ENCODE peak calls at places on chromosome 3, in ten cellular contexts. One of them, this sample, is unnamed.

GRCh38 chr3:56131976-56132590 is 336.2 kb downstream of the ERC2 start:
- DNase-seq in activated T-helper 1 cell treated with anti-CD3 and anti-CD28 coated beads, Interleukin-12 subunit alpha, Interleukin-12 subunit beta, Interleukin-2, Interleukin-4 antibody, amounts not matched to agents 30 ng/mL and 10 ng/mL and 1 ng/mL, durations not matched to agents 14 hours and 24 hours and 36 hours: no peak
- DNase-seq in PC-3: peak
- DNase-seq in adrenal gland: peak
- DNase-seq in H1: no peak
- DNase-seq in stimulated activated CD4-positive, alpha-beta T cell treated with anti-CD3 and anti-CD28 coated beads, TNF-alpha, amount 100 ng/mL, for 4 hours: no peak
- DNase-seq in sciatic nerve: no peak
- DNase-seq in retinal pigment epithelial cell: peak
- DNase-seq in suprapubic skin: no peak
- DNase-seq in heart left ventricle: peak
- DNase-seq in this sample: no peak

GRCh38 chr3:56321383-56321782 is 146.9 kb downstream of the ERC2 start:
- DNase-seq in activated T-helper 1 cell treated with anti-CD3 and anti-CD28 coated beads, Interleukin-12 subunit alpha, Interleukin-12 subunit beta, Interleukin-2, Interleukin-4 antibody, amounts not matched to agents 30 ng/mL and 10 ng/mL and 1 ng/mL, durations not matched to agents 14 hours and 24 hours and 36 hours: no peak
- DNase-seq in PC-3: no peak
- DNase-seq in adrenal gland: no peak
- DNase-seq in H1: no peak
- DNase-seq in stimulated activated CD4-positive, alpha-beta T cell treated with anti-CD3 and anti-CD28 coated beads, TNF-alpha, amount 100 ng/mL, for 4 hours: no peak
- DNase-seq in sciatic nerve: no peak
- DNase-seq in retinal pigment epithelial cell: no peak
- DNase-seq in suprapubic skin: no peak
- DNase-seq in heart left ventricle: no peak
- DNase-seq in this sample: no peak

GRCh38 chr3:23240386-23240785 is 37.3 kb downstream of the UBE2E2 start:
- DNase-seq in activated T-helper 1 cell treated with anti-CD3 and anti-CD28 coated beads, Interleukin-12 subunit alpha, Interleukin-12 subunit beta, Interleukin-2, Interleukin-4 antibody, amounts not matched to agents 30 ng/mL and 10 ng/mL and 1 ng/mL, durations not matched to agents 14 hours and 24 hours and 36 hours: no peak
- DNase-seq in PC-3: no peak
- DNase-seq in adrenal gland: no peak
- DNase-seq in H1: no peak
- DNase-seq in stimulated activated CD4-positive, alpha-beta T cell treated with anti-CD3 and anti-CD28 coated beads, TNF-alpha, amount 100 ng/mL, for 4 hours: no peak
- DNase-seq in sciatic nerve: no peak
- DNase-seq in retinal pigment epithelial cell: no peak
- DNase-seq in suprapubic skin: no peak
- DNase-seq in heart left ventricle: no peak
- DNase-seq in this sample: no peak

GRCh38 chr3:47193871-47194859 is 30.3 kb upstream of the SETD2 start:
- DNase-seq in activated T-helper 1 cell treated with anti-CD3 and anti-CD28 coated beads, Interleukin-12 subunit alpha, Interleukin-12 subunit beta, Interleukin-2, Interleukin-4 antibody, amounts not matched to agents 30 ng/mL and 10 ng/mL and 1 ng/mL, durations not matched to agents 14 hours and 24 hours and 36 hours: no peak
- DNase-seq in PC-3: no peak
- DNase-seq in adrenal gland: no peak
- DNase-seq in H1: no peak
- DNase-seq in stimulated activated CD4-positive, alpha-beta T cell treated with anti-CD3 and anti-CD28 coated beads, TNF-alpha, amount 100 ng/mL, for 4 hours: no peak
- DNase-seq in sciatic nerve: no peak
- DNase-seq in retinal pigment epithelial cell: peak
- DNase-seq in suprapubic skin: no peak
- DNase-seq in heart left ventricle: no peak
- DNase-seq in this sample: no peak

GRCh38 chr3:169100616-169101015 is 562.9 kb downstream of the MECOM start:
- DNase-seq in activated T-helper 1 cell treated with anti-CD3 and anti-CD28 coated beads, Interleukin-12 subunit alpha, Interleukin-12 subunit beta, Interleukin-2, Interleukin-4 antibody, amounts not matched to agents 30 ng/mL and 10 ng/mL and 1 ng/mL, durations not matched to agents 14 hours and 24 hours and 36 hours: no peak
- DNase-seq in PC-3: no peak
- DNase-seq in adrenal gland: no peak
- DNase-seq in H1: no peak
- DNase-seq in stimulated activated CD4-positive, alpha-beta T cell treated with anti-CD3 and anti-CD28 coated beads, TNF-alpha, amount 100 ng/mL, for 4 hours: no peak
- DNase-seq in sciatic nerve: no peak
- DNase-seq in retinal pigment epithelial cell: no peak
- DNase-seq in suprapubic skin: no peak
- DNase-seq in heart left ventricle: no peak
- DNase-seq in this sample: no peak

GRCh38 chr3:187809979-187810568 is 64.8 kb upstream of the BCL6 start:
- DNase-seq in activated T-helper 1 cell treated with anti-CD3 and anti-CD28 coated beads, Interleukin-12 subunit alpha, Interleukin-12 subunit beta, Interleukin-2, Interleukin-4 antibody, amounts not matched to agents 30 ng/mL and 10 ng/mL and 1 ng/mL, durations not matched to agents 14 hours and 24 hours and 36 hours: no peak
- DNase-seq in PC-3: no peak
- DNase-seq in adrenal gland: no peak
- DNase-seq in H1: no peak
- DNase-seq in stimulated activated CD4-positive, alpha-beta T cell treated with anti-CD3 and anti-CD28 coated beads, TNF-alpha, amount 100 ng/mL, for 4 hours: no peak
- DNase-seq in sciatic nerve: no peak
- DNase-seq in retinal pigment epithelial cell: no peak
- DNase-seq in suprapubic skin: no peak
- DNase-seq in heart left ventricle: no peak
- DNase-seq in this sample: no peak

GRCh38 chr3:127011270-127011992 is 28.5 kb downstream of the PLXNA1 start:
- DNase-seq in activated T-helper 1 cell treated with anti-CD3 and anti-CD28 coated beads, Interleukin-12 subunit alpha, Interleukin-12 subunit beta, Interleukin-2, Interleukin-4 antibody, amounts not matched to agents 30 ng/mL and 10 ng/mL and 1 ng/mL, durations not matched to agents 14 hours and 24 hours and 36 hours: no peak
- DNase-seq in PC-3: no peak
- DNase-seq in adrenal gland: no peak
- DNase-seq in H1: no peak
- DNase-seq in stimulated activated CD4-positive, alpha-beta T cell treated with anti-CD3 and anti-CD28 coated beads, TNF-alpha, amount 100 ng/mL, for 4 hours: no peak
- DNase-seq in sciatic nerve: no peak
- DNase-seq in retinal pigment epithelial cell: no peak
- DNase-seq in suprapubic skin: no peak
- DNase-seq in heart left ventricle: peak
- DNase-seq in this sample: no peak

GRCh38 chr3:109687626-109688025 is 350.3 kb upstream of the DPPA4 start:
- DNase-seq in activated T-helper 1 cell treated with anti-CD3 and anti-CD28 coated beads, Interleukin-12 subunit alpha, Interleukin-12 subunit beta, Interleukin-2, Interleukin-4 antibody, amounts not matched to agents 30 ng/mL and 10 ng/mL and 1 ng/mL, durations not matched to agents 14 hours and 24 hours and 36 hours: no peak
- DNase-seq in PC-3: no peak
- DNase-seq in adrenal gland: no peak
- DNase-seq in H1: no peak
- DNase-seq in stimulated activated CD4-positive, alpha-beta T cell treated with anti-CD3 and anti-CD28 coated beads, TNF-alpha, amount 100 ng/mL, for 4 hours: no peak
- DNase-seq in sciatic nerve: no peak
- DNase-seq in retinal pigment epithelial cell: peak
- DNase-seq in suprapubic skin: no peak
- DNase-seq in heart left ventricle: no peak
- DNase-seq in this sample: no peak

GRCh38 chr3:195895900-195896360 is 12.4 kb downstream of the TNK2 start:
- DNase-seq in activated T-helper 1 cell treated with anti-CD3 and anti-CD28 coated beads, Interleukin-12 subunit alpha, Interleukin-12 subunit beta, Interleukin-2, Interleukin-4 antibody, amounts not matched to agents 30 ng/mL and 10 ng/mL and 1 ng/mL, durations not matched to agents 14 hours and 24 hours and 36 hours: peak
- DNase-seq in PC-3: peak
- DNase-seq in adrenal gland: peak
- DNase-seq in H1: peak
- DNase-seq in stimulated activated CD4-positive, alpha-beta T cell treated with anti-CD3 and anti-CD28 coated beads, TNF-alpha, amount 100 ng/mL, for 4 hours: no peak
- DNase-seq in sciatic nerve: peak
- DNase-seq in retinal pigment epithelial cell: no peak
- DNase-seq in suprapubic skin: peak
- DNase-seq in heart left ventricle: peak
- DNase-seq in this sample: no peak

GRCh38 chr3:148075829-148076716 is 621.6 kb upstream of the AGTR1 start:
- DNase-seq in activated T-helper 1 cell treated with anti-CD3 and anti-CD28 coated beads, Interleukin-12 subunit alpha, Interleukin-12 subunit beta, Interleukin-2, Interleukin-4 antibody, amounts not matched to agents 30 ng/mL and 10 ng/mL and 1 ng/mL, durations not matched to agents 14 hours and 24 hours and 36 hours: no peak
- DNase-seq in PC-3: peak
- DNase-seq in adrenal gland: peak
- DNase-seq in H1: no peak
- DNase-seq in stimulated activated CD4-positive, alpha-beta T cell treated with anti-CD3 and anti-CD28 coated beads, TNF-alpha, amount 100 ng/mL, for 4 hours: no peak
- DNase-seq in sciatic nerve: no peak
- DNase-seq in retinal pigment epithelial cell: no peak
- DNase-seq in suprapubic skin: no peak
- DNase-seq in heart left ventricle: no peak
- DNase-seq in this sample: no peak

GRCh38 chr3:180789774-180790173 is 110.5 kb upstream of the CCDC39 start:
- DNase-seq in activated T-helper 1 cell treated with anti-CD3 and anti-CD28 coated beads, Interleukin-12 subunit alpha, Interleukin-12 subunit beta, Interleukin-2, Interleukin-4 antibody, amounts not matched to agents 30 ng/mL and 10 ng/mL and 1 ng/mL, durations not matched to agents 14 hours and 24 hours and 36 hours: no peak
- DNase-seq in PC-3: no peak
- DNase-seq in adrenal gland: no peak
- DNase-seq in H1: no peak
- DNase-seq in stimulated activated CD4-positive, alpha-beta T cell treated with anti-CD3 and anti-CD28 coated beads, TNF-alpha, amount 100 ng/mL, for 4 hours: no peak
- DNase-seq in sciatic nerve: no peak
- DNase-seq in retinal pigment epithelial cell: no peak
- DNase-seq in suprapubic skin: no peak
- DNase-seq in heart left ventricle: no peak
- DNase-seq in this sample: no peak

GRCh38 chr3:13260259-13261103 is 159.6 kb downstream of the NUP210 start:
- DNase-seq in activated T-helper 1 cell treated with anti-CD3 and anti-CD28 coated beads, Interleukin-12 subunit alpha, Interleukin-12 subunit beta, Interleukin-2, Interleukin-4 antibody, amounts not matched to agents 30 ng/mL and 10 ng/mL and 1 ng/mL, durations not matched to agents 14 hours and 24 hours and 36 hours: no peak
- DNase-seq in PC-3: no peak
- DNase-seq in adrenal gland: peak
- DNase-seq in H1: no peak
- DNase-seq in stimulated activated CD4-positive, alpha-beta T cell treated with anti-CD3 and anti-CD28 coated beads, TNF-alpha, amount 100 ng/mL, for 4 hours: no peak
- DNase-seq in sciatic nerve: no peak
- DNase-seq in retinal pigment epithelial cell: no peak
- DNase-seq in suprapubic skin: no peak
- DNase-seq in heart left ventricle: no peak
- DNase-seq in this sample: no peak

GRCh38 chr3:69740103-69741021 is 1.1 kb downstream of the MITF start:
- DNase-seq in activated T-helper 1 cell treated with anti-CD3 and anti-CD28 coated beads, Interleukin-12 subunit alpha, Interleukin-12 subunit beta, Interleukin-2, Interleukin-4 antibody, amounts not matched to agents 30 ng/mL and 10 ng/mL and 1 ng/mL, durations not matched to agents 14 hours and 24 hours and 36 hours: no peak
- DNase-seq in PC-3: peak
- DNase-seq in adrenal gland: no peak
- DNase-seq in H1: peak
- DNase-seq in stimulated activated CD4-positive, alpha-beta T cell treated with anti-CD3 and anti-CD28 coated beads, TNF-alpha, amount 100 ng/mL, for 4 hours: no peak
- DNase-seq in sciatic nerve: peak
- DNase-seq in retinal pigment epithelial cell: no peak
- DNase-seq in suprapubic skin: no peak
- DNase-seq in heart left ventricle: peak
- DNase-seq in this sample: no peak

GRCh38 chr3:148957586-148957985 is 33.8 kb upstream of the GYG1 start:
- DNase-seq in activated T-helper 1 cell treated with anti-CD3 and anti-CD28 coated beads, Interleukin-12 subunit alpha, Interleukin-12 subunit beta, Interleukin-2, Interleukin-4 antibody, amounts not matched to agents 30 ng/mL and 10 ng/mL and 1 ng/mL, durations not matched to agents 14 hours and 24 hours and 36 hours: no peak
- DNase-seq in PC-3: peak
- DNase-seq in adrenal gland: no peak
- DNase-seq in H1: peak
- DNase-seq in stimulated activated CD4-positive, alpha-beta T cell treated with anti-CD3 and anti-CD28 coated beads, TNF-alpha, amount 100 ng/mL, for 4 hours: no peak
- DNase-seq in sciatic nerve: no peak
- DNase-seq in retinal pigment epithelial cell: no peak
- DNase-seq in suprapubic skin: no peak
- DNase-seq in heart left ventricle: no peak
- DNase-seq in this sample: peak

GRCh38 chr3:9715764-9716437 is 12.3 kb downstream of the CPNE9 start:
- DNase-seq in activated T-helper 1 cell treated with anti-CD3 and anti-CD28 coated beads, Interleukin-12 subunit alpha, Interleukin-12 subunit beta, Interleukin-2, Interleukin-4 antibody, amounts not matched to agents 30 ng/mL and 10 ng/mL and 1 ng/mL, durations not matched to agents 14 hours and 24 hours and 36 hours: no peak
- DNase-seq in PC-3: peak
- DNase-seq in adrenal gland: peak
- DNase-seq in H1: no peak
- DNase-seq in stimulated activated CD4-positive, alpha-beta T cell treated with anti-CD3 and anti-CD28 coated beads, TNF-alpha, amount 100 ng/mL, for 4 hours: no peak
- DNase-seq in sciatic nerve: peak
- DNase-seq in retinal pigment epithelial cell: peak
- DNase-seq in suprapubic skin: peak
- DNase-seq in heart left ventricle: peak
- DNase-seq in this sample: no peak

GRCh38 chr3:110180733-110181132 is 843.4 kb upstream of the DPPA4 start:
- DNase-seq in activated T-helper 1 cell treated with anti-CD3 and anti-CD28 coated beads, Interleukin-12 subunit alpha, Interleukin-12 subunit beta, Interleukin-2, Interleukin-4 antibody, amounts not matched to agents 30 ng/mL and 10 ng/mL and 1 ng/mL, durations not matched to agents 14 hours and 24 hours and 36 hours: no peak
- DNase-seq in PC-3: no peak
- DNase-seq in adrenal gland: no peak
- DNase-seq in H1: no peak
- DNase-seq in stimulated activated CD4-positive, alpha-beta T cell treated with anti-CD3 and anti-CD28 coated beads, TNF-alpha, amount 100 ng/mL, for 4 hours: no peak
- DNase-seq in sciatic nerve: no peak
- DNase-seq in retinal pigment epithelial cell: no peak
- DNase-seq in suprapubic skin: no peak
- DNase-seq in heart left ventricle: peak
- DNase-seq in this sample: no peak

GRCh38 chr3:42503957-42504333 is 1.5 kb downstream of the VIPR1 start:
- DNase-seq in activated T-helper 1 cell treated with anti-CD3 and anti-CD28 coated beads, Interleukin-12 subunit alpha, Interleukin-12 subunit beta, Interleukin-2, Interleukin-4 antibody, amounts not matched to agents 30 ng/mL and 10 ng/mL and 1 ng/mL, durations not matched to agents 14 hours and 24 hours and 36 hours: no peak
- DNase-seq in PC-3: no peak
- DNase-seq in adrenal gland: no peak
- DNase-seq in H1: peak
- DNase-seq in stimulated activated CD4-positive, alpha-beta T cell treated with anti-CD3 and anti-CD28 coated beads, TNF-alpha, amount 100 ng/mL, for 4 hours: no peak
- DNase-seq in sciatic nerve: peak
- DNase-seq in retinal pigment epithelial cell: no peak
- DNase-seq in suprapubic skin: peak
- DNase-seq in heart left ventricle: no peak
- DNase-seq in this sample: no peak

GRCh38 chr3:42655331-42655888 is 1.9 kb downstream of the ZBTB47 start:
- DNase-seq in activated T-helper 1 cell treated with anti-CD3 and anti-CD28 coated beads, Interleukin-12 subunit alpha, Interleukin-12 subunit beta, Interleukin-2, Interleukin-4 antibody, amounts not matched to agents 30 ng/mL and 10 ng/mL and 1 ng/mL, durations not matched to agents 14 hours and 24 hours and 36 hours: no peak
- DNase-seq in PC-3: no peak
- DNase-seq in adrenal gland: peak
- DNase-seq in H1: peak
- DNase-seq in stimulated activated CD4-positive, alpha-beta T cell treated with anti-CD3 and anti-CD28 coated beads, TNF-alpha, amount 100 ng/mL, for 4 hours: no peak
- DNase-seq in sciatic nerve: peak
- DNase-seq in retinal pigment epithelial cell: no peak
- DNase-seq in suprapubic skin: peak
- DNase-seq in heart left ventricle: no peak
- DNase-seq in this sample: no peak